ENCODE peak calls at places on chromosomes 4 and X, in five cellular contexts. One of them, this sample, is unnamed.

GRCh38 chr4:71202703-71203102 is 136.1 kb upstream of the SLC4A4 start:
- DNase-seq in H1: no peak
- DNase-seq in fibroblast of lung: no peak
- DNase-seq in AG04450: no peak
- DNase-seq in colonic mucosa: no peak
- DNase-seq in this sample: no peak

GRCh38 chr4:27178066-27178465 is 317.4 kb downstream of the STIM2 start:
- DNase-seq in H1: no peak
- DNase-seq in colonic mucosa: no peak
- DNase-seq in fibroblast of lung: no peak
- DNase-seq in AG04450: no peak
- DNase-seq in this sample: no peak

GRCh38 chrX:69025802-69026301 is 139.4 kb downstream of the PJA1 start:
- DNase-seq in colonic mucosa: no peak
- DNase-seq in AG04450: peak; percentile 20
- DNase-seq in H1: no peak
- DNase-seq in fibroblast of lung: peak; percentile 52
- DNase-seq in this sample: no peak

GRCh38 chr4:153038493-153039311 is 102.6 kb downstream of the FHDC1 start:
- DNase-seq in fibroblast of lung: no peak
- DNase-seq in colonic mucosa: no peak
- DNase-seq in H1: no peak
- DNase-seq in AG04450: no peak
- DNase-seq in this sample: no peak

GRCh38 chr4:153651041-153651960 is 32.8 kb upstream of the TLR2 start:
- DNase-seq in H1: no peak
- DNase-seq in fibroblast of lung: no peak
- DNase-seq in AG04450: no peak
- DNase-seq in colonic mucosa: no peak
- DNase-seq in this sample: peak; percentile 18

GRCh38 chr4:146852365-146852764 is 93.3 kb downstream of the TTC29 start:
- DNase-seq in AG04450: no peak
- DNase-seq in fibroblast of lung: no peak
- DNase-seq in H1: no peak
- DNase-seq in colonic mucosa: no peak
- DNase-seq in this sample: no peak

GRCh38 chr4:147596377-147596776 is 20.8 kb upstream of the TMEM184C start:
- DNase-seq in AG04450: no peak
- DNase-seq in H1: no peak
- DNase-seq in fibroblast of lung: peak; percentile 39
- DNase-seq in colonic mucosa: no peak
- DNase-seq in this sample: no peak

GRCh38 chr4:13378973-13379759 is 105.0 kb downstream of the RAB28 start:
- DNase-seq in AG04450: no peak
- DNase-seq in H1: no peak
- DNase-seq in colonic mucosa: no peak
- DNase-seq in fibroblast of lung: no peak
- DNase-seq in this sample: no peak

GRCh38 chr4:24164054-24164453 is 274.2 kb upstream of the PPARGC1A start:
- DNase-seq in AG04450: no peak
- DNase-seq in H1: no peak
- DNase-seq in colonic mucosa: no peak
- DNase-seq in fibroblast of lung: peak; percentile 14
- DNase-seq in this sample: no peak

GRCh38 chr4:10605746-10606482 is 78.7 kb downstream of the CLNK start:
- DNase-seq in fibroblast of lung: peak; percentile 68
- DNase-seq in colonic mucosa: no peak
- DNase-seq in H1: no peak
- DNase-seq in AG04450: peak; percentile 42
- DNase-seq in this sample: no peak

GRCh38 chr4:40811886-40812857 is 62.4 kb downstream of the NSUN7 start:
- DNase-seq in colonic mucosa: no peak
- DNase-seq in AG04450: no peak
- DNase-seq in fibroblast of lung: peak; percentile 32
- DNase-seq in H1: no peak
- DNase-seq in this sample: no peak

GRCh38 chr4:99816611-99817309 is at the start of gene DAPP1:
- DNase-seq in H1: no peak
- DNase-seq in colonic mucosa: peak; percentile 68
- DNase-seq in fibroblast of lung: no peak
- DNase-seq in AG04450: no peak
- DNase-seq in this sample: peak; percentile 42

GRCh38 chr4:185298728-185299394 is 89.5 kb downstream of the SNX25 start:
- DNase-seq in colonic mucosa: no peak
- DNase-seq in H1: no peak
- DNase-seq in fibroblast of lung: no peak
- DNase-seq in AG04450: no peak
- DNase-seq in this sample: no peak

GRCh38 chr4:89661490-89661889 is 175.5 kb downstream of the SNCA start:
- DNase-seq in colonic mucosa: no peak
- DNase-seq in fibroblast of lung: peak; percentile 46
- DNase-seq in H1: no peak
- DNase-seq in AG04450: no peak
- DNase-seq in this sample: no peak

GRCh38 chrX:150573702-150574101 is 5.3 kb downstream of the MTM1 start:
- DNase-seq in fibroblast of lung: no peak
- DNase-seq in H1: no peak
- DNase-seq in colonic mucosa: peak; percentile 76
- DNase-seq in AG04450: no peak
- DNase-seq in this sample: no peak

GRCh38 chr4:15150636-15151432 is 148.6 kb downstream of the CPEB2 start:
- DNase-seq in fibroblast of lung: no peak
- DNase-seq in colonic mucosa: no peak
- DNase-seq in AG04450: no peak
- DNase-seq in H1: no peak
- DNase-seq in this sample: no peak

GRCh38 chrX:55710701-55711100 is 6.8 kb upstream of the RRAGB start:
- DNase-seq in H1: no peak
- DNase-seq in fibroblast of lung: peak; percentile 17
- DNase-seq in colonic mucosa: no peak
- DNase-seq in AG04450: no peak
- DNase-seq in this sample: no peak

GRCh38 chrX:111244238-111244750 is 26.0 kb downstream of the CAPN6 start:
- DNase-seq in H1: no peak
- DNase-seq in AG04450: no peak
- DNase-seq in fibroblast of lung: peak; percentile 1
- DNase-seq in colonic mucosa: no peak
- DNase-seq in this sample: peak; percentile 6

GRCh38 chr4:86895692-86896488 is 3.7 kb upstream of the C4orf36 start:
- DNase-seq in fibroblast of lung: peak; percentile 81
- DNase-seq in colonic mucosa: no peak
- DNase-seq in H1: no peak
- DNase-seq in AG04450: no peak
- DNase-seq in this sample: peak; percentile 73

GRCh38 chrX:87571965-87572364 is 54.4 kb downstream of the KLHL4 start:
- DNase-seq in colonic mucosa: no peak
- DNase-seq in fibroblast of lung: peak; percentile 69
- DNase-seq in H1: no peak
- DNase-seq in AG04450: no peak
- DNase-seq in this sample: no peak

GRCh38 chrX:35847736-35848135 is 49.6 kb downstream of the MAGEB16 start:
- DNase-seq in H1: no peak
- DNase-seq in AG04450: no peak
- DNase-seq in colonic mucosa: no peak
- DNase-seq in fibroblast of lung: no peak
- DNase-seq in this sample: no peak

GRCh38 chrX:155056471-155056870 is 14.5 kb downstream of the CMC4 start:
- DNase-seq in fibroblast of lung: no peak
- DNase-seq in H1: no peak
- DNase-seq in AG04450: no peak
- DNase-seq in colonic mucosa: no peak
- DNase-seq in this sample: no peak

GRCh38 chr4:86898562-86898961 is 6.3 kb upstream of the C4orf36 start:
- DNase-seq in H1: no peak
- DNase-seq in AG04450: no peak
- DNase-seq in colonic mucosa: no peak
- DNase-seq in fibroblast of lung: no peak
- DNase-seq in this sample: no peak

GRCh38 chr4:57018930-57019329 is 40.2 kb downstream of the POLR2B start:
- DNase-seq in colonic mucosa: no peak
- DNase-seq in H1: no peak
- DNase-seq in fibroblast of lung: peak; percentile 11
- DNase-seq in AG04450: no peak
- DNase-seq in this sample: no peak
- H3K27ac ChIP-seq in colonic mucosa: no peak overlapping the region
- H3K27ac ChIP-seq in H1: no peak overlapping the region
- H3K27ac ChIP-seq in fibroblast of lung: no peak overlapping the region
- H3K27ac ChIP-seq in AG04450: no peak overlapping the region
- H3K27ac ChIP-seq in this sample: no peak overlapping the region

GRCh38 chr4:101158507-101158906 is 188.8 kb downstream of the PPP3CA start:
- DNase-seq in AG04450: no peak
- DNase-seq in fibroblast of lung: no peak
- DNase-seq in colonic mucosa: no peak
- DNase-seq in H1: no peak
- DNase-seq in this sample: no peak

GRCh38 chr4:101156619-101157310 is 190.6 kb downstream of the PPP3CA start:
- DNase-seq in fibroblast of lung: no peak
- DNase-seq in colonic mucosa: no peak
- DNase-seq in AG04450: no peak
- DNase-seq in H1: no peak
- DNase-seq in this sample: no peak

GRCh38 chr4:101155859-101156430 is 191.4 kb downstream of the PPP3CA start:
- DNase-seq in fibroblast of lung: no peak
- DNase-seq in colonic mucosa: no peak
- DNase-seq in H1: no peak
- DNase-seq in AG04450: no peak
- DNase-seq in this sample: no peak

GRCh38 chr4:101157415-101158135 is 189.8 kb downstream of the PPP3CA start:
- DNase-seq in H1: no peak
- DNase-seq in colonic mucosa: no peak
- DNase-seq in fibroblast of lung: peak; percentile 12
- DNase-seq in AG04450: no peak
- DNase-seq in this sample: no peak

GRCh38 chr4:101158136-101158485 is 189.2 kb downstream of the PPP3CA start:
- DNase-seq in fibroblast of lung: no peak
- DNase-seq in AG04450: no peak
- DNase-seq in H1: no peak
- DNase-seq in colonic mucosa: no peak
- DNase-seq in this sample: no peak
- H3K9me3 ChIP-seq in fibroblast of lung: no peaks in the 10 kb centered on the region
- H3K9me3 ChIP-seq in AG04450: no peaks in the 10 kb centered on the region
- H3K9me3 ChIP-seq in H1: no peaks in the 10 kb centered on the region
- H3K9me3 ChIP-seq in colonic mucosa: no peaks in the 10 kb centered on the region
- H3K9me3 ChIP-seq in this sample: no peaks in the 10 kb centered on the region

GRCh38 chrX:39158801-39159657 is 357.8 kb downstream of the MID1IP1 start:
- DNase-seq in H1: no peak
- DNase-seq in AG04450: no peak
- DNase-seq in colonic mucosa: no peak
- DNase-seq in fibroblast of lung: peak; percentile 76
- DNase-seq in this sample: no peak

GRCh38 chrX:39161856-39162255 is 360.6 kb downstream of the MID1IP1 start:
- DNase-seq in AG04450: no peak
- DNase-seq in colonic mucosa: no peak
- DNase-seq in fibroblast of lung: no peak
- DNase-seq in H1: no peak
- DNase-seq in this sample: no peak

GRCh38 chrX:39152106-39152649 is 350.9 kb downstream of the MID1IP1 start:
- DNase-seq in H1: peak; percentile 85
- DNase-seq in colonic mucosa: peak; percentile 54
- DNase-seq in AG04450: no peak
- DNase-seq in fibroblast of lung: no peak
- DNase-seq in this sample: no peak

GRCh38 chrX:39157796-39158195 is 356.5 kb downstream of the MID1IP1 start:
- DNase-seq in AG04450: no peak
- DNase-seq in H1: no peak
- DNase-seq in colonic mucosa: no peak
- DNase-seq in fibroblast of lung: no peak
- DNase-seq in this sample: no peak

DNA sequence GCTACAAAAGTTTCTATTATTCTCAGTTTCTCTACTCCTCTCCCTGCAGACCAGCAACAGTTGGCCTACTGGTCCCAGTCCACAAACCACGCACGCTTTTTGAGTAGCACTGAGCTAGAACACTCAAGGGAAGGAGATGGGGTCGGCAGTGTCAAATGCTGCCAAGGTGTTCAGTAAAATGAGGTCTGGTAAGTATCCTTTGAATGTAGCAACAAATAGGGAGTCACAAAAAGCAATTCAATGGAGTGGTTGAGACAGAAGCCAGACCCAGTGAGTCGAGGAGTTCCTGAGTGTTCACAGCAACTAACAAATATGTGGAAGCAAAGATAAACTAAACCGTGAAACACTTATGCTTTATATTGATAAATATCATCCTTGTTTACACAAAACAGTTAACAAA is 355.7 kb downstream of the MID1IP1 start:
- DNase-seq in fibroblast of lung: no peak
- DNase-seq in AG04450: no peak
- DNase-seq in H1: no peak
- DNase-seq in colonic mucosa: no peak
- DNase-seq in this sample: no peak
- H3K27ac ChIP-seq in fibroblast of lung: no peak overlapping the region
- H3K27ac ChIP-seq in AG04450: no peak overlapping the region
- H3K27ac ChIP-seq in H1: no peak overlapping the region
- H3K27ac ChIP-seq in colonic mucosa: no peak overlapping the region
- H3K27ac ChIP-seq in this sample: no peak overlapping the region

DNA sequence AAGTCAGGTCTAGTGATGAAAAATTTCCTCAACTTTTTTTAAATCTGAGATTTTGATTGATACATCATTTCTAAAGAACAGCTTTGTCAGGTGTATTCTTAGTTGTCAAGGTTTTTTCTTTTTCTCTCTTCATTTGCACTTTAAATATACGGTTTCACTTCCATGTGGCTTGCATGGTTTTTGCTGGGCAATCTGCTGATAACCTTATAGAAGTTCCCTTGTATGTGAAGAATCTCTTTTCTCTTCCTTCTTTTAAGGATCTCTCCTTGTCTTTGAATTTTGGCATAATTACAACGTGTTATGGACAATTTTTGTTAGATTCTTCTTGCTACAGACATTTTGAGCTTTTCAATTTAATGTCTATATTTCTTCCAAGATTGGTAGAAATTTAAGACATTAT is 76.4 kb downstream of the ZNF721 start:
- DNase-seq in H1: no peak
- DNase-seq in AG04450: no peak
- DNase-seq in fibroblast of lung: no peak
- DNase-seq in colonic mucosa: no peak
- DNase-seq in this sample: no peak
- H3K9me3 ChIP-seq in H1: peaks cover 55% of the 10 kb centered on the region
- H3K9me3 ChIP-seq in AG04450: peaks cover 54% of the 10 kb centered on the region
- H3K9me3 ChIP-seq in fibroblast of lung: no peaks in the 10 kb centered on the region
- H3K9me3 ChIP-seq in colonic mucosa: peaks cover 20% of the 10 kb centered on the region
- H3K9me3 ChIP-seq in this sample: peaks cover 10% of the 10 kb centered on the region

GRCh38 chr4:166308589-166308988 is 435.6 kb downstream of the TLL1 start:
- DNase-seq in colonic mucosa: no peak
- DNase-seq in AG04450: no peak
- DNase-seq in fibroblast of lung: no peak
- DNase-seq in H1: no peak
- DNase-seq in this sample: no peak

GRCh38 chr4:166309286-166309685 is 436.2 kb downstream of the TLL1 start:
- DNase-seq in H1: no peak
- DNase-seq in fibroblast of lung: no peak
- DNase-seq in AG04450: no peak
- DNase-seq in colonic mucosa: no peak
- DNase-seq in this sample: no peak

GRCh38 chr4:166315721-166316467 is 442.9 kb downstream of the TLL1 start:
- DNase-seq in fibroblast of lung: no peak
- DNase-seq in H1: no peak
- DNase-seq in colonic mucosa: no peak
- DNase-seq in AG04450: no peak
- DNase-seq in this sample: no peak

GRCh38 chr4:166312166-166312565 is 439.1 kb downstream of the TLL1 start:
- DNase-seq in H1: no peak
- DNase-seq in colonic mucosa: no peak
- DNase-seq in fibroblast of lung: no peak
- DNase-seq in AG04450: no peak
- DNase-seq in this sample: no peak
- H3K27ac ChIP-seq in H1: no peak overlapping the region
- H3K27ac ChIP-seq in colonic mucosa: no peak overlapping the region
- H3K27ac ChIP-seq in fibroblast of lung: no peak overlapping the region
- H3K27ac ChIP-seq in AG04450: no peak overlapping the region
- H3K27ac ChIP-seq in this sample: no peak overlapping the region

This sample was measured in small intestine.